ENCODE peak calls at places on chromosomes 1 and 21, in four cellular contexts. Z, L, O and I are unnamed samples.

GRCh38 chr1:216045400-216045799 is 377.8 kb downstream of the USH2A start:
- DNase-seq in L (no peak), O (no peak), Z (no peak), I (peak; percentile 63)

GRCh38 chr1:91091812-91092211 is 70.0 kb upstream of the ZNF644 start:
- DNase-seq in Z (no peak), O (no peak), L (no peak), I (no peak)

GRCh38 chr1:234768569-234769283 is 158.7 kb upstream of the IRF2BP2 start:
- DNase-seq in L (no peak), O (no peak), Z (no peak), I (no peak)

GRCh38 chr1:10514490-10515235 is 39.9 kb downstream of the PEX14 start:
- DNase-seq in O (peak; percentile 76), Z (no peak), L (no peak), I (peak; percentile 20)

GRCh38 chr1:178946416-178946815 is 75.5 kb upstream of the ANGPTL1 start:
- DNase-seq in L (no peak), O (no peak), Z (no peak), I (no peak)

GRCh38 chr1:64282353-64282752 is 78.9 kb downstream of the UBE2U start:
- DNase-seq in L (no peak), O (peak; percentile 23), Z (no peak), I (no peak)

GRCh38 chr21:46427516-46427915 is 31.2 kb upstream of the DIP2A start:
- DNase-seq in Z (no peak), L (no peak), O (no peak), I (no peak)

GRCh38 chr1:44496541-44497171 is 91.6 kb downstream of the RNF220 start:
- DNase-seq in Z (no peak), O (no peak), L (no peak), I (no peak)

GRCh38 chr1:68495968-68496679 is 758 bp downstream of the DEPDC1 start:
- DNase-seq in L (no peak), Z (no peak), O (peak; percentile 13), I (no peak)

GRCh38 chr1:200401263-200401662 is 8.6 kb downstream of the ZNF281 start:
- DNase-seq in Z (no peak), L (no peak), O (no peak), I (no peak)

GRCh38 chr1:196660912-196661311 is 9.1 kb downstream of the CFH start:
- DNase-seq in L (no peak), O (peak; percentile 57), Z (no peak), I (no peak)

GRCh38 chr1:75035536-75035935 is 98.7 kb upstream of the LHX8 start:
- DNase-seq in O (no peak), L (no peak), Z (no peak), I (peak; percentile 53)

GRCh38 chr21:43280949-43281633 is 112.3 kb downstream of the CRYAA start:
- DNase-seq in Z (no peak), O (no peak), L (no peak), I (no peak)

GRCh38 chr21:39088831-39089380 is 94.3 kb downstream of the PSMG1 start:
- DNase-seq in Z (no peak), O (no peak), L (no peak), I (peak; percentile 54)

DNA sequence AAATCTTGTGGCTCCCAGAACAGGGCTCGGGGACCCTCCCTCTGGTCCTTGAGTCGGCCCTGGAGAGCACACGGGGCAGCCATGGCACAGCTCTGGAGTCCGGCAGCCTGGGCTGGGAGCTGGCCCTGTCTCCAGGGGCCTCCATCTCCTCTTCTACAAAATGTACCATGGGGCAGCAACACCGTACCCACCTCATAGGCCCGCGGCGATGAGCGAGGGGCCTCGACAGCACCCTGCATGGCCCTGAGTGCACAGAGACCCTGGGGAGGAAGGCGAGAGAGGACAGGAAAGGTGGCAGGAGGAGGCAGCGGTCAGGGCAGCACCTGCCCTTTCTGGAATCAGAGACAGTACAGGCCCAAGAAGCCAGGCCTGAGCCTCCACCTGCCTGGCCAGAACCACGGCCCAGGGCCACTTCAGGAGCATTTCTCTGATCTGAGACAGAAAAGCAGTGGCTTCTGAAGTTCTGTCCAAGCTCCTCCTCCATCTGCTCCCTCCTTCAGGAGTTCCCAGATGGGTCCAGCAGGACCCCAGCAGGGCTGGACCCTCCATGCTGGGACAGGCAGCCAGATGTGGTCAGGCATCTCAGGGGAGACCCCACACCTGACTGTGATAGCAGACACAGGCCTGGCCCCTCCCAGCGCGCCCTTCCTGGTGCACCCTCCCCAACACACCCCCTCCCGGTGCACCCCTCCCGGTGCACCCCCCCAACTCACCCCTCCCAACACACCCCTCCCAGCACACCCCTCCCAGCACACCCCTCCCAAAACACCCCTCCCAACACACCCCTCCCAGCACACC is 75.9 kb upstream of the ARHGEF16 start:
- DNase-seq in Z (no peak), L (no peak), O (no peak), I (no peak)
- H3K27me3 ChIP-seq in Z (no peaks in the 10 kb centered on the region), L (no peaks in the 10 kb centered on the region), O (no peaks in the 10 kb centered on the region), I (no peaks in the 10 kb centered on the region)

DNA sequence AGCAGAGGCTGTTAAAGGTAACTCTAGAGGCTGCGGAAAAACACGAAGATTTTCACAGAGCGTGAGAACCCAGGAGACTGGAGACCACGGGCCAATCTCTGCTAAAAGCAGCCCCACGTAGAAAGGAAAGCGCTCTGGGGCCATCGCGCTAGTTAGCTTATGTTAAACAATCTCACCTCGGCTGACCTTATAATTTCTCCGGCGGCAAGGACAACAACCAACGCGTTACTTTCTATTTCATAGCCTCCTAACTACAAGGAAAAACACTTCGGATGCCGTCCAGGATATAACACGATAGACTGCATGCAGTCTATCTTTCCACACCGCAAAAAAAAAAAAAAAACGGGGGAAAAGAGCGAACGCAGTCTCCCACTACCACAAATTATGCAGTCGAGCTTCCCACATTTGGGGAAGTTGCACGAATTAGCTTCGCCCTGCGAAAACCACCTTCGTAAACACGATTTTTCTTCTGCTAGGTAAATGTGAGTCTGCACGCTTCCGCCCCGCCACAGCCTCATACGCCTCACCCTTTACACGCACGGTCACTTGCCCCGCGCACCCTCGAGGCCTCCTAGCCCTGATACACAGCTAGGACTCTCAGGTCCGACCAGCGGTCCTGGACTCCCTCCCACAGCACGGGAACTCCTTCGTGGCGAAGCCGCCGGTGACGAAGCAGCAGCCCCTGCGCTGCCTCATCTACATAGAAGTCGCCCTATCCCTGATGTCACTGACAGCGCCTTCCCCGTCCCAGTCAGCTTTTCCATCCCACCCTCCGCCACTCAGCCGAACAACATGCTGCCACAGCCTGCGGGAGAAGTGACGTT is 87.8 kb downstream of the PRKAB2 start:
- DNase-seq in L (peak; percentile 13), Z (peak; percentile 79), O (peak; percentile 85), I (peak; percentile 74)
- H3K9me3 ChIP-seq in L (no peaks in the 10 kb centered on the region), Z (no peaks in the 10 kb centered on the region), O (no peaks in the 10 kb centered on the region), I (peaks cover 16% of the 10 kb centered on the region)

GRCh38 chr1:14539953-14540563 is 58.4 kb upstream of the KAZN start:
- DNase-seq in Z (no peak), O (no peak), L (no peak), I (no peak)
- H3K27me3 ChIP-seq in Z (no peaks in the 10 kb centered on the region), O (no peaks in the 10 kb centered on the region), L (no peaks in the 10 kb centered on the region), I (no peaks in the 10 kb centered on the region)

DNA sequence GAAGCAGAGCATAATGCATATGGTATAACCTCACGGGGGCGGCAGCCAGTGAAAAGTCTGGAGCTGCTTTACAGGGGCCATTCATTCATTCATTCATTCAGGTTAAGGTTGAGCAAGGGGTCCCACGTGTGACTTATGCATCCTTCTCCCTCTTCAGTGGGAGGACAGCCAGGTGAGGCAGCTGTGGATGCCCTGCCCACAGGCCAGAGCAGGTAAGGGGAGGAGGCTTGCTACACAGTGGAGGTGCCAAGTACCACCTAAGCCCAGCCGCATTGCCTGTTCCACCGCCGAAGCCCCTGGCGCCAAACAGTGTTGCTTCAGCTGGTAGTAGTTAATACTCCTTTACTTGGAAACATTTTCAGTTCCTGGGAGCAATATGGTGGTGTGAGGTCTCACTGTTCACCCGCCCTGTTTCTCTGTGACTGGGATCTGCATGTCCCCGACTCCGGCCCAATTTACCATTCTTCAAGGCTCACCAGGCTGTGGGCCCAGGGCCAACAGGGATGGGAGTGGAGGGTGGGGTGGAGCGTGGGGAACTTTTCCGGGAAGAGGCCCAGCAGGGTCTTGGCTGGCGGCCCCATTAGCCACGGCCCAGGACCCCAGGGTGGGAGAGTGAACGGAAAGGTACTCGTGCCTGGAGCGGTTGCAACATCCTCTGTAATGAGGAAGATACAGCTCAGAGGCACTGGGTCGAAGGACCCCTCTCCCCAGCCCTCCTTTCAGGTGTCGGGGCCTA is 722 bp upstream of the PODN start:
- DNase-seq in L (no peak), Z (no peak), O (no peak), I (no peak)
- H3K9me3 ChIP-seq in L (no peaks in the 10 kb centered on the region), Z (no peaks in the 10 kb centered on the region), O (no peaks in the 10 kb centered on the region), I (no peaks in the 10 kb centered on the region)

GRCh38 chr1:50412813-50413476 is 10.3 kb downstream of the DMRTA2 start:
- DNase-seq in O (no peak), L (no peak), Z (no peak), I (no peak)
- H3K27me3 ChIP-seq in O (peaks cover 100% of the 10 kb centered on the region), L (peaks cover 12% of the 10 kb centered on the region), Z (peaks cover 7% of the 10 kb centered on the region), I (peaks cover 6% of the 10 kb centered on the region)

DNA sequence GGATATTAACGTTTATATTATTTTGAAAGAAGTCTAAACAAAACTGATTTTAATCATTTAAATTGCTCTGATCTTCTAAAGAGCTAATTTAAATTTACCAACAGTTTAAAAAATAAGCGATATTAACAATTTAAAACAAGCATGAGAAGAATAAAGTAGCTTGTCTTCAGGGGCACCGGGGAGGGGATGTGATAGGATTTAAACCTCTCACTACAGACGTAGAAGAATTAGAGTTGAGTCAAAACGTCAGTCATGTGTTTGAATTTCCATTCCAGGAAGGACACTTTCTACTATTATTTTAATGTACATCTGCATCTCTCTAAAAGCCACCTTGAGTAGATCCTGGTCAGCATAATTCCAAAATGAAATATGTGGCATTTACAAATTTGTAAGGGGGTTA is 58.2 kb upstream of the TPTE start:
- DNase-seq in L (no peak), O (no peak), Z (no peak), I (no peak)
- H3K9me3 ChIP-seq in L (no peaks in the 10 kb centered on the region), O (peaks cover 80% of the 10 kb centered on the region), Z (no peaks in the 10 kb centered on the region), I (no peaks in the 10 kb centered on the region)

GRCh38 chr1:98702976-98703375 is 41.5 kb downstream of the SNX7 start:
- DNase-seq in Z (no peak), L (no peak), O (no peak), I (peak; percentile 3)
- H3K27me3 ChIP-seq in Z (no peaks in the 10 kb centered on the region), L (no peaks in the 10 kb centered on the region), O (no peaks in the 10 kb centered on the region), I (no peaks in the 10 kb centered on the region)

DNA sequence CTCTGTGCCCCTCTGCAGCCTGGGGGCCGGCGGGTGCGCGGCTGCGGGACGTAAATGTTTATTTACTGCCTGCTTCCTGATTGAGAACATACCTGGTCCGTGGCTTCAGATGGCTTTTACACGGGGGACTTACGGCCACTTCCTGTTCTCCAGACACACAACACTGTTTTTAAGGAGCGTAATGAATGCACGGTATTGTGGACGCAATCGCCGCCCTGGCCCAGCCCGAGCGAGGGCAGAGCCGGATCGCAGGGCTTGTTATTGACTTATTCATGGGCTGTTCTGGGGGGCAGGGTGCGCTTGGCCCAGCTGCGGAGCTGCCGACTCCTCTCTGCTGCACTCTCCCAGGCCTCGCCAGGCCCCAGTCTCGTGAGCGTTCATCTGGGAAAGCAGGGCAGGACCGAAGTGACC is 52.8 kb upstream of the ACTRT2 start:
- DNase-seq in Z (peak; percentile 5), L (no peak), O (no peak), I (no peak)
- H3K9me3 ChIP-seq in Z (no peaks in the 10 kb centered on the region), L (no peaks in the 10 kb centered on the region), O (no peaks in the 10 kb centered on the region), I (no peaks in the 10 kb centered on the region)